ENCODE peak calls at places on chromosomes 1 and 21, in eight cellular contexts. One of them, this sample, is unnamed.
A peak's percentile ranks its signal among the peaks of the same experiment; 100 is the strongest.

GRCh38 chr1:55213885-55214213 is 1.3 kb downstream of the USP24 start:
- DNase-seq in NCI-H1048: no peak
- DNase-seq in left cardiac atrium: no peak
- DNase-seq in mesenteric fat pad: no peak
- DNase-seq in HEK293T: no peak
- DNase-seq in GM19239: no peak
- DNase-seq in stimulated activated CD4-positive, alpha-beta T cell treated with anti-CD3 and anti-CD28 coated beads, Interleukin-1b, Interleukin-23, amount 100 ng/mL, for 24 hours: no peak
- DNase-seq in activated CD4-positive, alpha-beta T cell treated with anti-CD3 and anti-CD28 coated beads, Interleukin-2, amount 50 U/mL, for 1 hour: no peak
- DNase-seq in this sample: no peak

GRCh38 chr1:82317671-82318070 is 516.9 kb downstream of the ADGRL2 start:
- DNase-seq in left cardiac atrium: no peak
- DNase-seq in GM19239: no peak
- DNase-seq in mesenteric fat pad: no peak
- DNase-seq in NCI-H1048: no peak
- DNase-seq in HEK293T: no peak
- DNase-seq in stimulated activated CD4-positive, alpha-beta T cell treated with anti-CD3 and anti-CD28 coated beads, Interleukin-1b, Interleukin-23, amount 100 ng/mL, for 24 hours: no peak
- DNase-seq in activated CD4-positive, alpha-beta T cell treated with anti-CD3 and anti-CD28 coated beads, Interleukin-2, amount 50 U/mL, for 1 hour: no peak
- DNase-seq in this sample: no peak

GRCh38 chr1:202643397-202644218 is 66.6 kb downstream of the SYT2 start:
- DNase-seq in activated CD4-positive, alpha-beta T cell treated with anti-CD3 and anti-CD28 coated beads, Interleukin-2, amount 50 U/mL, for 1 hour: no peak
- DNase-seq in NCI-H1048: no peak
- DNase-seq in GM19239: no peak
- DNase-seq in HEK293T: peak; percentile 28
- DNase-seq in mesenteric fat pad: no peak
- DNase-seq in stimulated activated CD4-positive, alpha-beta T cell treated with anti-CD3 and anti-CD28 coated beads, Interleukin-1b, Interleukin-23, amount 100 ng/mL, for 24 hours: peak; percentile 7
- DNase-seq in left cardiac atrium: no peak
- DNase-seq in this sample: no peak

GRCh38 chr1:179031284-179031683 is 5.6 kb downstream of the FAM20B start:
- DNase-seq in HEK293T: no peak
- DNase-seq in stimulated activated CD4-positive, alpha-beta T cell treated with anti-CD3 and anti-CD28 coated beads, Interleukin-1b, Interleukin-23, amount 100 ng/mL, for 24 hours: no peak
- DNase-seq in mesenteric fat pad: no peak
- DNase-seq in GM19239: no peak
- DNase-seq in left cardiac atrium: no peak
- DNase-seq in activated CD4-positive, alpha-beta T cell treated with anti-CD3 and anti-CD28 coated beads, Interleukin-2, amount 50 U/mL, for 1 hour: no peak
- DNase-seq in NCI-H1048: no peak
- DNase-seq in this sample: no peak

GRCh38 chr1:97573560-97573959 is 347.3 kb downstream of the DPYD start:
- DNase-seq in GM19239: no peak
- DNase-seq in NCI-H1048: no peak
- DNase-seq in HEK293T: no peak
- DNase-seq in mesenteric fat pad: no peak
- DNase-seq in left cardiac atrium: no peak
- DNase-seq in activated CD4-positive, alpha-beta T cell treated with anti-CD3 and anti-CD28 coated beads, Interleukin-2, amount 50 U/mL, for 1 hour: no peak
- DNase-seq in stimulated activated CD4-positive, alpha-beta T cell treated with anti-CD3 and anti-CD28 coated beads, Interleukin-1b, Interleukin-23, amount 100 ng/mL, for 24 hours: no peak
- DNase-seq in this sample: no peak

GRCh38 chr1:154221815-154222081 is 993 bp downstream of the UBAP2L start:
- DNase-seq in stimulated activated CD4-positive, alpha-beta T cell treated with anti-CD3 and anti-CD28 coated beads, Interleukin-1b, Interleukin-23, amount 100 ng/mL, for 24 hours: no peak
- DNase-seq in NCI-H1048: no peak
- DNase-seq in left cardiac atrium: no peak
- DNase-seq in GM19239: no peak
- DNase-seq in activated CD4-positive, alpha-beta T cell treated with anti-CD3 and anti-CD28 coated beads, Interleukin-2, amount 50 U/mL, for 1 hour: no peak
- DNase-seq in HEK293T: no peak
- DNase-seq in mesenteric fat pad: no peak
- DNase-seq in this sample: no peak

GRCh38 chr21:33685613-33686197 is 43.4 kb downstream of the ITSN1 start:
- DNase-seq in activated CD4-positive, alpha-beta T cell treated with anti-CD3 and anti-CD28 coated beads, Interleukin-2, amount 50 U/mL, for 1 hour: no peak
- DNase-seq in left cardiac atrium: no peak
- DNase-seq in GM19239: no peak
- DNase-seq in stimulated activated CD4-positive, alpha-beta T cell treated with anti-CD3 and anti-CD28 coated beads, Interleukin-1b, Interleukin-23, amount 100 ng/mL, for 24 hours: no peak
- DNase-seq in NCI-H1048: no peak
- DNase-seq in mesenteric fat pad: no peak
- DNase-seq in HEK293T: no peak
- DNase-seq in this sample: no peak

GRCh38 chr1:98793136-98793535 is 131.6 kb downstream of the SNX7 start:
- DNase-seq in NCI-H1048: no peak
- DNase-seq in HEK293T: no peak
- DNase-seq in GM19239: no peak
- DNase-seq in stimulated activated CD4-positive, alpha-beta T cell treated with anti-CD3 and anti-CD28 coated beads, Interleukin-1b, Interleukin-23, amount 100 ng/mL, for 24 hours: no peak
- DNase-seq in left cardiac atrium: no peak
- DNase-seq in activated CD4-positive, alpha-beta T cell treated with anti-CD3 and anti-CD28 coated beads, Interleukin-2, amount 50 U/mL, for 1 hour: no peak
- DNase-seq in mesenteric fat pad: no peak
- DNase-seq in this sample: no peak

GRCh38 chr21:21631961-21632360 is 633.8 kb downstream of the NCAM2 start:
- DNase-seq in GM19239: no peak
- DNase-seq in stimulated activated CD4-positive, alpha-beta T cell treated with anti-CD3 and anti-CD28 coated beads, Interleukin-1b, Interleukin-23, amount 100 ng/mL, for 24 hours: no peak
- DNase-seq in activated CD4-positive, alpha-beta T cell treated with anti-CD3 and anti-CD28 coated beads, Interleukin-2, amount 50 U/mL, for 1 hour: no peak
- DNase-seq in NCI-H1048: no peak
- DNase-seq in left cardiac atrium: peak; percentile 31
- DNase-seq in HEK293T: no peak
- DNase-seq in mesenteric fat pad: no peak
- DNase-seq in this sample: no peak

GRCh38 chr1:50047916-50048694 is 24.4 kb upstream of the AGBL4 start:
- DNase-seq in GM19239: no peak
- DNase-seq in HEK293T: peak; percentile 20
- DNase-seq in activated CD4-positive, alpha-beta T cell treated with anti-CD3 and anti-CD28 coated beads, Interleukin-2, amount 50 U/mL, for 1 hour: no peak
- DNase-seq in NCI-H1048: no peak
- DNase-seq in left cardiac atrium: peak; percentile 29
- DNase-seq in stimulated activated CD4-positive, alpha-beta T cell treated with anti-CD3 and anti-CD28 coated beads, Interleukin-1b, Interleukin-23, amount 100 ng/mL, for 24 hours: no peak
- DNase-seq in mesenteric fat pad: no peak
- DNase-seq in this sample: no peak

GRCh38 chr1:7539772-7540175 is 231.3 kb upstream of the VAMP3 start:
- DNase-seq in NCI-H1048: no peak
- DNase-seq in activated CD4-positive, alpha-beta T cell treated with anti-CD3 and anti-CD28 coated beads, Interleukin-2, amount 50 U/mL, for 1 hour: no peak
- DNase-seq in HEK293T: peak; percentile 57
- DNase-seq in GM19239: no peak
- DNase-seq in left cardiac atrium: no peak
- DNase-seq in mesenteric fat pad: no peak
- DNase-seq in stimulated activated CD4-positive, alpha-beta T cell treated with anti-CD3 and anti-CD28 coated beads, Interleukin-1b, Interleukin-23, amount 100 ng/mL, for 24 hours: no peak
- DNase-seq in this sample: no peak

GRCh38 chr1:28915036-28915895 is 897 bp downstream of the EPB41 start:
- DNase-seq in stimulated activated CD4-positive, alpha-beta T cell treated with anti-CD3 and anti-CD28 coated beads, Interleukin-1b, Interleukin-23, amount 100 ng/mL, for 24 hours: peak; percentile 19
- DNase-seq in activated CD4-positive, alpha-beta T cell treated with anti-CD3 and anti-CD28 coated beads, Interleukin-2, amount 50 U/mL, for 1 hour: peak; percentile 37
- DNase-seq in NCI-H1048: no peak
- DNase-seq in mesenteric fat pad: no peak
- DNase-seq in HEK293T: peak; percentile 62
- DNase-seq in left cardiac atrium: no peak
- DNase-seq in GM19239: peak; percentile 28
- DNase-seq in this sample: no peak

GRCh38 chr21:15695241-15695640 is 34.5 kb upstream of the USP25 start:
- DNase-seq in GM19239: no peak
- DNase-seq in activated CD4-positive, alpha-beta T cell treated with anti-CD3 and anti-CD28 coated beads, Interleukin-2, amount 50 U/mL, for 1 hour: no peak
- DNase-seq in HEK293T: no peak
- DNase-seq in stimulated activated CD4-positive, alpha-beta T cell treated with anti-CD3 and anti-CD28 coated beads, Interleukin-1b, Interleukin-23, amount 100 ng/mL, for 24 hours: no peak
- DNase-seq in left cardiac atrium: no peak
- DNase-seq in NCI-H1048: no peak
- DNase-seq in mesenteric fat pad: no peak
- DNase-seq in this sample: no peak

GRCh38 chr1:219373616-219373935 is 199.9 kb downstream of the LYPLAL1 start:
- DNase-seq in GM19239: no peak
- DNase-seq in mesenteric fat pad: no peak
- DNase-seq in activated CD4-positive, alpha-beta T cell treated with anti-CD3 and anti-CD28 coated beads, Interleukin-2, amount 50 U/mL, for 1 hour: no peak
- DNase-seq in NCI-H1048: no peak
- DNase-seq in left cardiac atrium: no peak
- DNase-seq in HEK293T: no peak
- DNase-seq in stimulated activated CD4-positive, alpha-beta T cell treated with anti-CD3 and anti-CD28 coated beads, Interleukin-1b, Interleukin-23, amount 100 ng/mL, for 24 hours: no peak
- DNase-seq in this sample: no peak

GRCh38 chr1:39406533-39407478 is 84.6 kb upstream of the BMP8A start:
- DNase-seq in HEK293T: no peak
- DNase-seq in left cardiac atrium: no peak
- DNase-seq in activated CD4-positive, alpha-beta T cell treated with anti-CD3 and anti-CD28 coated beads, Interleukin-2, amount 50 U/mL, for 1 hour: no peak
- DNase-seq in mesenteric fat pad: no peak
- DNase-seq in GM19239: no peak
- DNase-seq in stimulated activated CD4-positive, alpha-beta T cell treated with anti-CD3 and anti-CD28 coated beads, Interleukin-1b, Interleukin-23, amount 100 ng/mL, for 24 hours: no peak
- DNase-seq in NCI-H1048: no peak
- DNase-seq in this sample: no peak

GRCh38 chr1:229224308-229224707 is 46.6 kb upstream of the RAB4A start:
- DNase-seq in activated CD4-positive, alpha-beta T cell treated with anti-CD3 and anti-CD28 coated beads, Interleukin-2, amount 50 U/mL, for 1 hour: no peak
- DNase-seq in left cardiac atrium: no peak
- DNase-seq in NCI-H1048: no peak
- DNase-seq in GM19239: no peak
- DNase-seq in mesenteric fat pad: no peak
- DNase-seq in HEK293T: no peak
- DNase-seq in stimulated activated CD4-positive, alpha-beta T cell treated with anti-CD3 and anti-CD28 coated beads, Interleukin-1b, Interleukin-23, amount 100 ng/mL, for 24 hours: no peak
- DNase-seq in this sample: no peak